ENCODE peak calls at places on chromosomes 11 and 22, in eight cellular contexts. G is midbrain; U is CD8-positive, alpha-beta T cell; K is NCI-H1092 treated with DMSO at 0.1 percent for 48 hours; P is astrocyte of the spinal cord; A is activated CD4-positive, alpha-beta T cell treated with anti-CD3 and anti-CD28 coated beads, Interleukin-2, amount 50 U/mL, for 4 hours; X is uterus; S is MV-4-11. D is an unnamed sample.

GRCh38 chr11:125892071-125892470 is 4.6 kb downstream of the HYLS1 start:
- DNase-seq in X (no peak), U (no peak), G (no peak), S (no peak), P (peak), A (no peak), K (no peak), D (peak)

GRCh38 chr11:16299884-16300778 is 56.2 kb downstream of the SOX6 start:
- DNase-seq in G (no peak), A (no peak), K (peak), S (no peak), X (no peak), U (no peak), P (no peak), D (no peak)

GRCh38 chr22:46776876-46777608 is 14.6 kb downstream of the TBC1D22A start:
- DNase-seq in A (no peak), S (no peak), K (no peak), X (no peak), U (no peak), P (no peak), G (no peak), D (no peak)

GRCh38 chr22:30196141-30196866 is 50.3 kb downstream of the LIF start:
- DNase-seq in X (peak), G (no peak), K (peak), A (peak), U (no peak), P (peak), S (peak), D (peak)

GRCh38 chr11:123450593-123450992 is 20.5 kb downstream of the GRAMD1B start:
- DNase-seq in A (no peak), X (peak), K (no peak), P (peak), G (no peak), U (no peak), S (no peak), D (no peak)

GRCh38 chr11:122091850-122092249 is 24.2 kb downstream of the BLID start:
- DNase-seq in X (no peak), U (no peak), A (no peak), P (no peak), G (no peak), K (no peak), S (no peak), D (no peak)

GRCh38 chr11:3146612-3147256 is 18.4 kb downstream of the OSBPL5 start:
- DNase-seq in A (no peak), K (no peak), U (no peak), X (no peak), P (peak), G (no peak), S (no peak), D (peak)

GRCh38 chr11:47448566-47449427 is at the start of gene RAPSN:
- DNase-seq in S (no peak), P (no peak), A (no peak), G (no peak), U (no peak), K (no peak), X (no peak), D (no peak)

GRCh38 chr11:17197431-17197898 is 10.3 kb downstream of the PIK3C2A start:
- DNase-seq in U (no peak), X (no peak), S (no peak), K (no peak), A (no peak), G (no peak), P (peak), D (peak)

GRCh38 chr11:76657824-76658170 is 12.8 kb downstream of the LRRC32 start:
- DNase-seq in X (no peak), U (no peak), P (no peak), G (no peak), K (no peak), S (no peak), A (no peak), D (no peak)

GRCh38 chr11:66100272-66101037 is 30.4 kb downstream of the PACS1 start:
- DNase-seq in X (peak), U (peak), G (peak), S (peak), A (peak), K (peak), P (peak), D (peak)

GRCh38 chr11:5280582-5281102 is 10.9 kb upstream of the HBE1 start:
- DNase-seq in U (no peak), X (peak), G (peak), K (no peak), A (no peak), P (peak), S (peak), D (peak)

GRCh38 chr22:35686298-35686697 is 31.4 kb upstream of the APOL5 start:
- DNase-seq in P (no peak), G (no peak), K (no peak), S (peak), X (no peak), U (no peak), A (no peak), D (no peak)

GRCh38 chr11:121237686-121238658 is 54.6 kb upstream of the SC5D start:
- DNase-seq in X (peak), G (no peak), S (no peak), U (no peak), K (no peak), P (peak), A (no peak), D (no peak)

GRCh38 chr11:27934830-27935145 is 173.2 kb downstream of the KIF18A start:
- DNase-seq in U (no peak), G (no peak), S (no peak), X (no peak), P (peak), K (no peak), A (no peak), D (peak)

GRCh38 chr11:14519692-14520085 is 497 bp downstream of the PSMA1 start:
- DNase-seq in X (no peak), U (no peak), S (peak), G (no peak), A (peak), K (peak), P (no peak), D (peak)

GRCh38 chr11:76233936-76234703 is 27.8 kb upstream of the WNT11 start:
- DNase-seq in G (peak), U (no peak), P (peak), K (no peak), A (no peak), X (peak), S (peak), D (no peak)

GRCh38 chr11:66123902-66124301 is 53.8 kb downstream of the PACS1 start:
- DNase-seq in G (no peak), P (no peak), X (no peak), A (no peak), K (peak), S (no peak), U (no peak), D (peak)

GRCh38 chr22:28139993-28140392 is 220.9 kb upstream of the PITPNB start:
- DNase-seq in U (no peak), P (peak), G (no peak), X (no peak), K (no peak), A (no peak), S (no peak), D (peak)

D was measured in RCC 7860.